ENCODE peak calls at places on chromosomes 2 and 18, in four cellular contexts. One of them, this sample, is unnamed.

GRCh38 chr2:97966545-97967215 is 29.1 kb downstream of the TMEM131 start:
- DNase-seq in cardiac muscle cell: no peak
- DNase-seq in testis: no peak
- DNase-seq in HCT116: peak; percentile 43
- DNase-seq in this sample: peak; percentile 35

GRCh38 chr2:45009303-45009927 is at the start of gene SIX2:
- DNase-seq in cardiac muscle cell: peak; percentile 99
- DNase-seq in testis: peak; percentile 79
- DNase-seq in HCT116: peak; percentile 85
- DNase-seq in this sample: peak; percentile 42

GRCh38 chr2:172148246-172148645 is 45.5 kb upstream of the DLX2 start:
- DNase-seq in cardiac muscle cell: no peak
- DNase-seq in testis: no peak
- DNase-seq in HCT116: no peak
- DNase-seq in this sample: no peak

GRCh38 chr18:48943333-48943732 is 7.4 kb downstream of the SMAD7 start:
- DNase-seq in cardiac muscle cell: no peak
- DNase-seq in testis: no peak
- DNase-seq in HCT116: no peak
- DNase-seq in this sample: no peak

GRCh38 chr18:77099501-77100370 is 32.8 kb downstream of the MBP start:
- DNase-seq in cardiac muscle cell: no peak
- DNase-seq in testis: no peak
- DNase-seq in HCT116: no peak
- DNase-seq in this sample: no peak

GRCh38 chr18:24014986-24015896 is 687 bp downstream of the TTC39C start:
- DNase-seq in cardiac muscle cell: peak; percentile 80
- DNase-seq in testis: peak; percentile 55
- DNase-seq in HCT116: no peak
- DNase-seq in this sample: no peak

GRCh38 chr2:85797959-85798358 is 44.2 kb downstream of the ATOH8 start:
- DNase-seq in cardiac muscle cell: peak; percentile 73
- DNase-seq in testis: no peak
- DNase-seq in HCT116: no peak
- DNase-seq in this sample: no peak

GRCh38 chr2:198762456-198762855 is 695.3 kb downstream of the SATB2 start:
- DNase-seq in cardiac muscle cell: no peak
- DNase-seq in testis: no peak
- DNase-seq in HCT116: no peak
- DNase-seq in this sample: no peak

GRCh38 chr18:58616446-58616845 is 12.4 kb downstream of the ALPK2 start:
- DNase-seq in cardiac muscle cell: no peak
- DNase-seq in testis: no peak
- DNase-seq in HCT116: no peak
- DNase-seq in this sample: no peak

GRCh38 chr2:220857371-220857770 is 714.7 kb downstream of the EPHA4 start:
- DNase-seq in cardiac muscle cell: no peak
- DNase-seq in testis: no peak
- DNase-seq in HCT116: no peak
- DNase-seq in this sample: no peak

GRCh38 chr2:64036343-64036742 is 17.1 kb upstream of the VPS54 start:
- DNase-seq in cardiac muscle cell: peak; percentile 60
- DNase-seq in testis: no peak
- DNase-seq in HCT116: no peak
- DNase-seq in this sample: no peak

GRCh38 chr2:2057125-2057721 is 273.9 kb downstream of the MYT1L start:
- DNase-seq in cardiac muscle cell: peak; percentile 7
- DNase-seq in testis: peak; percentile 70
- DNase-seq in HCT116: peak; percentile 2
- DNase-seq in this sample: no peak

GRCh38 chr2:232689152-232689910 is 7.8 kb upstream of the GIGYF2 start:
- DNase-seq in cardiac muscle cell: peak; percentile 73
- DNase-seq in testis: peak; percentile 62
- DNase-seq in HCT116: no peak
- DNase-seq in this sample: no peak

GRCh38 chr2:205706769-205707375 is 24.6 kb downstream of the NRP2 start:
- DNase-seq in cardiac muscle cell: peak; percentile 89
- DNase-seq in testis: peak; percentile 53
- DNase-seq in HCT116: no peak
- DNase-seq in this sample: no peak

GRCh38 chr2:224284134-224284946 is 117.6 kb downstream of the FAM124B start:
- DNase-seq in cardiac muscle cell: peak; percentile 50
- DNase-seq in testis: no peak
- DNase-seq in HCT116: peak; percentile 61
- DNase-seq in this sample: no peak

GRCh38 chr2:150476213-150476740 is 11.2 kb downstream of the RND3 start:
- DNase-seq in cardiac muscle cell: no peak
- DNase-seq in testis: no peak
- DNase-seq in HCT116: no peak
- DNase-seq in this sample: peak; percentile 13

GRCh38 chr2:151862688-151863087 is 34.5 kb upstream of the ARL5A start:
- DNase-seq in cardiac muscle cell: no peak
- DNase-seq in testis: no peak
- DNase-seq in HCT116: no peak
- DNase-seq in this sample: no peak

GRCh38 chr2:241227635-241227993 is 39.1 kb downstream of the ANO7 start:
- DNase-seq in cardiac muscle cell: no peak
- DNase-seq in testis: no peak
- DNase-seq in HCT116: no peak
- DNase-seq in this sample: no peak
- H3K27ac ChIP-seq in cardiac muscle cell: peak overlapping the region; percentile 39
- H3K27ac ChIP-seq in testis: no peak overlapping the region
- H3K27ac ChIP-seq in HCT116: no peak overlapping the region
- H3K27ac ChIP-seq in this sample: no peak overlapping the region

DNA sequence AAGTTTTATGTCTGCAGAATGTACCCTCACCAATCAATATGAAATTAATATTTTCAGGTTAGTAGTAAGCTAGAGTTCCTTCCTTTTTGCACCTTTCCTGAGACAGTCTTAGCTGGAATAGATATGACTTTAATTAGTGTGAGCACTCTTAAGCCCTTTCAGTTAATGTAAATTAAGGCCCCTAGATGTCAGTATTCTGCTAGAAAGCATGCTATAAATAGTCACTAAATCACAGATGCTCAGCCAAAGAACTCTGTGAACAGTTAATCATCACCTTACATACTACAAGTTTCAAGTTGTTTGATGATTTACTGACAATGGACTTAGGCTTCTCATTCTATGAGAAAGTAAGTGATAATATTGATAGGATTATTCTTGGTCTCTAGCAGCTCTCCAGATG is 413.7 kb downstream of the PTH2R start:
- DNase-seq in cardiac muscle cell: no peak
- DNase-seq in testis: no peak
- DNase-seq in HCT116: peak; percentile 4
- DNase-seq in this sample: no peak
- TF ChIP-seq CTCF in cardiac muscle cell: no peak
- TF ChIP-seq CTCF in testis: no peak
- TF ChIP-seq CTCF in HCT116: peak; percentile 50
- TF ChIP-seq CTCF in this sample: no peak

DNA sequence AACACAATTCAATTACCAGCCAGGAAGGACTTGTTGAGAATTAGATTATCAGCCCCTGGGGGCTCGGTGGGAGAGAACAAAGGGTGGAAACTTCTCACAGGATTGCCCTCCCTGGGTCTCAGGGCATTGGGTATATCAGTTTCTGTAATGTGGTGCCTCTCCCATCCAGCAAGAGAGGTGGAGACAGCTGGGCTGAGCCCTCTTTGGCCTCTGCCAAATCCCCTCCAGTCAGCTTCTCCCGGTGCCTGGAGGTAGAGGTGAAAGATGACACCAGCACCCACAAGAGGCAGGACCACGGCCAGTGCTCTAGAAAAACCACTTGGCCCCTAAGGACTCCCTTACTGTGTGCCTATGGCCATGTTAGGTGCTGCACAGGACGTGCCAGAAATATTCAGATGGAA is 179.7 kb downstream of the HAUS1 start:
- DNase-seq in cardiac muscle cell: no peak
- DNase-seq in testis: no peak
- DNase-seq in HCT116: no peak
- DNase-seq in this sample: no peak
- H3K27ac ChIP-seq in cardiac muscle cell: no peak overlapping the region
- H3K27ac ChIP-seq in testis: no peak overlapping the region
- H3K27ac ChIP-seq in HCT116: no peak overlapping the region
- H3K27ac ChIP-seq in this sample: no peak overlapping the region

GRCh38 chr2:211611061-211611518 is 927.5 kb downstream of the ERBB4 start:
- DNase-seq in cardiac muscle cell: no peak
- DNase-seq in testis: no peak
- DNase-seq in HCT116: no peak
- DNase-seq in this sample: no peak

GRCh38 chr2:211611621-211612020 is 927.0 kb downstream of the ERBB4 start:
- DNase-seq in cardiac muscle cell: no peak
- DNase-seq in testis: no peak
- DNase-seq in HCT116: no peak
- DNase-seq in this sample: no peak

GRCh38 chr2:211609127-211609526 is 929.5 kb downstream of the ERBB4 start:
- DNase-seq in cardiac muscle cell: no peak
- DNase-seq in testis: no peak
- DNase-seq in HCT116: no peak
- DNase-seq in this sample: no peak
- TF ChIP-seq CTCF in cardiac muscle cell: no peak
- TF ChIP-seq CTCF in testis: no peak
- TF ChIP-seq CTCF in HCT116: no peak
- TF ChIP-seq CTCF in this sample: no peak

This sample was measured in keratinocyte.